ENCODE peak calls at places on chromosomes 12 and 14, in eight cellular contexts. K, V, F, I, Z, Q, H and U are unnamed samples. For H3K4me1, the result is how much of the 10 kb centered on the place peaks cover.

GRCh38 chr12:86261606-86262005 is 5.4 kb upstream of the MGAT4C start:
- DNase-seq in K (no peak), V (no peak), F (no peak), I (no peak), Z (no peak), Q (peak), H (no peak), U (no peak)

GRCh38 chr14:89956294-89957009 is 725 bp downstream of the TDP1 start:
- DNase-seq in K (peak), V (peak), F (peak), I (peak), Z (peak), Q (peak), H (no peak), U (peak)

GRCh38 chr14:69580009-69580577 is 5.4 kb upstream of the CCDC177 start:
- DNase-seq in K (peak), V (peak), F (no peak), I (no peak), Z (no peak), Q (peak), H (no peak), U (no peak)

GRCh38 chr12:102539651-102540553 is 59.5 kb upstream of the IGF1 start:
- DNase-seq in K (peak), V (no peak), F (no peak), I (no peak), Z (no peak), Q (peak), H (no peak), U (no peak)

GRCh38 chr12:34348836-34349672 is 326.8 kb downstream of the ALG10 start:
- DNase-seq in K (no peak), V (no peak), F (no peak), I (no peak), Z (no peak), Q (no peak), H (no peak), U (no peak)

GRCh38 chr14:99755629-99756603 is 37.3 kb upstream of the EML1 start:
- DNase-seq in K (peak), V (peak), F (peak), I (peak), Z (peak), Q (no peak), H (no peak), U (no peak)

GRCh38 chr14:83342590-83342989 is 1808.9 kb upstream of the SEL1L start:
- DNase-seq in K (peak), V (no peak), F (no peak), I (peak), Z (no peak), Q (no peak), H (no peak), U (no peak)

GRCh38 chr14:73829526-73830431 is 21.9 kb upstream of the PTGR2 start:
- DNase-seq in K (peak), V (peak), F (no peak), I (peak), Z (no peak), Q (peak), H (no peak), U (no peak)

GRCh38 chr14:105346880-105347586 is 32.5 kb downstream of the PACS2 start:
- DNase-seq in K (no peak), V (no peak), F (no peak), I (no peak), Z (no peak), Q (no peak), H (no peak), U (no peak)

GRCh38 chr12:93198086-93198485 is 179.6 kb upstream of the NUDT4 start:
- DNase-seq in K (peak), V (peak), F (no peak), I (no peak), Z (no peak), Q (no peak), H (no peak), U (no peak)

GRCh38 chr12:114241973-114242434 is 163.9 kb downstream of the TBX5 start:
- DNase-seq in K (peak), V (no peak), F (no peak), I (no peak), Z (no peak), Q (peak), H (no peak), U (no peak)

GRCh38 chr12:1841606-1842182 is 21.3 kb downstream of the LRTM2 start:
- DNase-seq in K (no peak), V (no peak), F (no peak), I (no peak), Z (no peak), Q (no peak), H (no peak), U (no peak)

GRCh38 chr14:58942516-58942915 is 246.0 kb upstream of the DAAM1 start:
- DNase-seq in K (peak), V (peak), F (no peak), I (no peak), Z (no peak), Q (no peak), H (no peak), U (no peak)

GRCh38 chr12:27383429-27384260 is 51.0 kb downstream of the BMAL2 start:
- DNase-seq in K (peak), V (peak), F (peak), I (peak), Z (peak), Q (peak), H (peak), U (peak)

GRCh38 chr14:101505216-101505970 is 55.9 kb upstream of the DIO3 start:
- DNase-seq in K (no peak), V (no peak), F (peak), I (no peak), Z (no peak), Q (no peak), H (no peak), U (peak)

GRCh38 chr14:77375164-77375950 is 1.5 kb downstream of the TMED8 start:
- DNase-seq in K (no peak), V (no peak), F (no peak), I (no peak), Z (no peak), Q (peak), H (no peak), U (no peak)

GRCh38 chr14:104964546-104964945 is 13.6 kb downstream of the AHNAK2 start:
- DNase-seq in K (no peak), V (no peak), F (no peak), I (no peak), Z (no peak), Q (no peak), H (no peak), U (no peak)

GRCh38 chr14:105547741-105548169 is 21.4 kb downstream of the TMEM121 start:
- DNase-seq in K (no peak), V (no peak), F (no peak), I (no peak), Z (no peak), Q (no peak), H (no peak), U (no peak)

GRCh38 chr12:51592034-51592705 is 1.1 kb downstream of the SCN8A start:
- DNase-seq in K (peak), V (no peak), F (no peak), I (no peak), Z (no peak), Q (no peak), H (no peak), U (no peak)

GRCh38 chr12:67827820-67828383 is 161.3 kb upstream of the IFNG-AS1 start:
- DNase-seq in K (peak), V (peak), F (peak), I (peak), Z (no peak), Q (no peak), H (no peak), U (no peak)

GRCh38 chr14:100155049-100155621 is 4.3 kb downstream of the DEGS2 start:
- DNase-seq in K (peak), V (no peak), F (peak), I (no peak), Z (no peak), Q (peak), H (peak), U (peak)

GRCh38 chr14:60356921-60357550 is 108.0 kb downstream of the PPM1A start:
- DNase-seq in K (no peak), V (no peak), F (no peak), I (no peak), Z (no peak), Q (no peak), H (no peak), U (no peak)

GRCh38 chr14:74583689-74584434 is 28.2 kb downstream of the LTBP2 start:
- DNase-seq in K (peak), V (peak), F (no peak), I (no peak), Z (no peak), Q (no peak), H (no peak), U (no peak)

GRCh38 chr12:22286569-22286968 is 47.9 kb downstream of the ST8SIA1 start:
- DNase-seq in K (peak), V (no peak), F (no peak), I (no peak), Z (no peak), Q (no peak), H (no peak), U (no peak)

GRCh38 chr12:95881331-95881955 is 22.7 kb downstream of the SNRPF start:
- DNase-seq in K (peak), V (no peak), F (no peak), I (no peak), Z (no peak), Q (no peak), H (no peak), U (no peak)

GRCh38 chr12:116766285-116766684 is 28.2 kb downstream of the RNFT2 start:
- DNase-seq in K (no peak), V (no peak), F (no peak), I (no peak), Z (no peak), Q (no peak), H (no peak), U (no peak)

GRCh38 chr14:51369814-51370213 is 129.8 kb downstream of the TMX1 start:
- DNase-seq in K (no peak), V (no peak), F (no peak), I (no peak), Z (no peak), Q (peak), H (no peak), U (no peak)

GRCh38 chr12:125143491-125143890 is 78.3 kb downstream of the AACS start:
- DNase-seq in K (peak), V (no peak), F (peak), I (no peak), Z (no peak), Q (no peak), H (no peak), U (no peak)

GRCh38 chr12:29519585-29520182 is 22.2 kb upstream of the OVCH1 start:
- DNase-seq in K (peak), V (peak), F (no peak), I (peak), Z (no peak), Q (peak), H (peak), U (no peak)

GRCh38 chr14:90491221-90491867 is 94.5 kb downstream of the CALM1 start:
- DNase-seq in K (peak), V (no peak), F (no peak), I (peak), Z (peak), Q (no peak), H (no peak), U (peak)

GRCh38 chr14:103854017-103854808 is 6.8 kb upstream of the PPP1R13B start:
- DNase-seq in K (no peak), V (no peak), F (no peak), I (no peak), Z (no peak), Q (no peak), H (no peak), U (no peak)
- H3K27ac ChIP-seq in K (no peak), V (no peak), F (no peak), I (no peak), Z (no peak), Q (no peak), H (no peak), U (peak)

GRCh38 chr14:75748340-75748739 is 87.3 kb downstream of the TTLL5 start:
- DNase-seq in K (peak), V (no peak), F (no peak), I (no peak), Z (no peak), Q (no peak), H (no peak), U (no peak)

GRCh38 chr14:75751291-75751690 is 90.2 kb downstream of the TTLL5 start:
- DNase-seq in K (peak), V (no peak), F (no peak), I (no peak), Z (no peak), Q (no peak), H (no peak), U (no peak)

GRCh38 chr14:75752086-75752485 is 91.0 kb downstream of the TTLL5 start:
- DNase-seq in K (peak), V (no peak), F (no peak), I (no peak), Z (no peak), Q (no peak), H (no peak), U (no peak)

GRCh38 chr14:75753696-75754095 is 92.7 kb downstream of the TTLL5 start:
- DNase-seq in K (no peak), V (no peak), F (no peak), I (no peak), Z (no peak), Q (no peak), H (no peak), U (no peak)

DNA sequence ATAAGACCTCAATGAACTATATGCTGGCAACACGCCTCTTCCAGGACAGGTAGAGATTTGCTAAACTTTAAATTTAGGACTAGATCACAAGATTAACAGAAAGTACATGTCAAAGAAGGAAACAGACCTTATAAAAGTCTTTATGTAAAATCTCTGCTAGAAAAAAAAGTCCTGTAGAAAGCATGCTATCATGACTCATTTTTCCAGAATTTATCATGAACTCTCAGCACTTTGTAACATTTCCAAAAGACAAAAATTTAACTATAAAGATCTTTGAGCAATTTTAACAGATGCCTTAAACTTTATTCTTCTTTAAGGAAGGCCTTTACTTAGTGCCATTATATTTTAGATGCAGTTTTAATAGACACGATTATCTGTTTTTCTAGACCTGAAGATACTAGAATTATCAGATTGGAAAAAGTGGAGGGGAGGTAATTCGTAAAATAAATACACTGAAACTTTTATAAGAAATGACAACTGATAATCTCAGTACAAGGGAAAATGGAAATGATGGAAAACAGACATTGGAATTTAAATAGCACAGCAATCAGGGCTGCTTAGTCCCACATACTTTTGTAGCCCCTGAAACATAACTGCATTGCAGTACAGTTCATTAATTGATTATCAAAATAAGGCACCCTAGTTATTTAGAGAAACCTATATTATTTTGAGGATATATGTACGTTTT is 92.0 kb downstream of the TTLL5 start:
- DNase-seq in K (peak), V (no peak), F (no peak), I (no peak), Z (no peak), Q (no peak), H (no peak), U (no peak)
- H3K4me3 ChIP-seq in K (no peak), V (no peak), F (no peak), I (no peak), Z (no peak), Q (no peak), H (no peak), U (no peak)

GRCh38 chr12:100324498-100324897 is 32.4 kb upstream of the SLC17A8 start:
- DNase-seq in K (no peak), V (no peak), F (no peak), I (no peak), Z (no peak), Q (no peak), H (no peak), U (no peak)
- H3K4me1 ChIP-seq in K (under half), V (under half), F (under half), I (under half), Z (under half), Q (under half), H (under half), U (under half)

GRCh38 chr12:53482626-53483165 is 16.6 kb downstream of the MAP3K12 start:
- DNase-seq in K (no peak), V (no peak), F (no peak), I (no peak), Z (no peak), Q (no peak), H (no peak), U (no peak)
- H3K27ac ChIP-seq in K (no peak), V (no peak), F (no peak), I (no peak), Z (no peak), Q (no peak), H (no peak), U (peak)

GRCh38 chr12:575948-576612 is 87.2 kb downstream of the NINJ2 start:
- DNase-seq in K (peak), V (peak), F (peak), I (peak), Z (peak), Q (peak), H (peak), U (peak)
- H3K4me3 ChIP-seq in K (peak), V (no peak), F (no peak), I (no peak), Z (peak), Q (peak), H (no peak), U (no peak)

GRCh38 chr14:35193161-35193560 is 70.8 kb downstream of the PRORP start:
- DNase-seq in K (no peak), V (no peak), F (no peak), I (no peak), Z (no peak), Q (no peak), H (no peak), U (no peak)
- H3K4me1 ChIP-seq in K (under half), V (under half), F (under half), I (under half), Z (under half), Q (under half), H (under half), U (under half)

DNA sequence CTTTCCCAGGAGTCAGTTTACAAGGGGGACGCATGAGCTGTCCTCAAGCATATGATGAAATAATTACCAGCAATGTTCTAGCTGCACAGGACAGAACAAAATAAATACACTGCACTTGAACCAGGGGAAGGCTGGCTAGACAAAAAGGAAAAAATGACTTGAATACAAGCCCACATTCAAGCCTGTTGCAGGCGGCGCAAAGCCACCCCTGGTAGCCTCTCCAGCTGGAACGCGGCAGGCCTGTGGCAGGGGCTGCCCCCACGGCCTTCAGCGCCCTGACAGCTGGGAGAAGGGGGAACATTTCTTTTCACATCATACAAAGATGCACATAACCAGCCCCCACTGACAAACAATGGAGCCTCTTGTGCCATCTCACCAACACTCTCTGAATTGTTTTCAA is 57.1 kb downstream of the TRAFD1 start:
- DNase-seq in K (peak), V (no peak), F (no peak), I (no peak), Z (no peak), Q (no peak), H (no peak), U (peak)
- H3K27ac ChIP-seq in K (no peak), V (no peak), F (no peak), I (peak), Z (no peak), Q (no peak), H (no peak), U (peak)

DNA sequence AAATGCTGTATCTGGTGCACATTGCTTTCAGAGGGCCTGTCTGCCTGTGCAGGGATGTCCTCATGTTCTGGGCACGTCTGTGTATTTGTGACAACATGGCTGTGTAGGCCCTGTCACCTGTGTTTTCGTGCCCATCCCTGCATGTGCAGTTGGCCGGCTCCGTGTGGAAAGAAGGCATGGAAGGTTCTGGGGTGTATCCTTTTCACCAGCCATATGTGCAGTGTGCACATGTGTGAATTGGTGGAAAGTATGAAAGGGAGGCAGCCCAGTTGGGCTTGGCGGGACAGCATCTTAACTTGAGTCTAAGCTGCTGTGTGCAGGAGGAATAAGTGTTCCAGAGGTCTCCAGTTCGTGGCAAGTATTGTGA is 645 bp downstream of the TSPAN11 start:
- DNase-seq in K (peak), V (no peak), F (no peak), I (no peak), Z (no peak), Q (no peak), H (no peak), U (no peak)
- H3K4me3 ChIP-seq in K (no peak), V (no peak), F (no peak), I (no peak), Z (no peak), Q (no peak), H (no peak), U (no peak)

GRCh38 chr14:33647385-33647786 is 303.5 kb downstream of the EGLN3 start:
- DNase-seq in K (peak), V (peak), F (no peak), I (no peak), Z (no peak), Q (no peak), H (no peak), U (no peak)
- H3K4me1 ChIP-seq in K (under half), V (under half), F (under half), I (under half), Z (under half), Q (under half), H (under half), U (under half)

DNA sequence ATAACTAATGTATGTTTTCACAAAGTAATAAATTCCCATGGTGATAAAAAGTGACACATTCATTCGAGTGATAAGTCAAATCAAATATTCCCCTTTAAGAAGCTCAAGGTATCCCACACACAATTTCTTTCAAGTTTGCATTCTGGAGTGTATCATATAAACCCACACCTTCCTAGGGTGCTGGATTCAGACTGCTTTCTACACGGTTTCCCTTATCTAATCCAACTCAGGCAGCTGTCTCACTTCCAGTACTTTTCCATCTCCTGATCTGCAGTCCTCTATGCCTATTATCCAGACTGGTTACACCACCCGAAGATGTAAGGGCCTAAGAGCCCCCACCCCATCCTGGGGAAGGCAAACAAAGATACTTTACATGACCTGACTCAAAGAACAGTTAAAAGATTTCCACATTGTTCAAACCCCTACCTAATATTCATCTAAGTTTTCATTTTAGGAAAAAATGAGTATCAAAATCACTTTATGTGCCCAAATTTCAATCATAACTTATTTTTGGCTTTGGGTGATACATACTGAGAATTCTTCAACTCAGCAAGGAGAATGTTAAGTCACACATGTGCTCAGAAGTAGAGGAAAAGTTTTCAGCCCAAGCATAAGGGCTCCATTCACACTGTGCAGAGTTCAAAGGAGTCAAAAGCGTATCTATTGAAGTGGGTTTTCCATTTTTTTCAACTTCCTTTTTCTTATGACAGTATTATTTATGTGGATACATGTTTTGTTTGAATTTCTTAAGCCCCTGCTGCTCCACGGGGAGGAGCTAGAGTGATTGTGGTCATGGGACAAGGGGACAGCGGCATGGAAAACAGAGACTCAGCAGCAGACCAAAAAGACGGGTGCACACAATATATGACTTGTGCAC is 41.8 kb downstream of the CORO1C start:
- DNase-seq in K (peak), V (no peak), F (peak), I (no peak), Z (no peak), Q (no peak), H (no peak), U (no peak)
- H3K27ac ChIP-seq in K (peak), V (peak), F (peak), I (peak), Z (no peak), Q (no peak), H (no peak), U (peak)